ENCODE peak calls at places on chromosomes 11 and 22, in five cellular contexts. P is WERI-Rb-1; M is A549; Y is CD8-positive, alpha-beta T cell; H is GM12878. K is an unnamed sample.

GRCh38 chr11:61495801-61496601 is 12.5 kb upstream of the LRRC10B start:
- DNase-seq in P (peak), M (no peak), Y (no peak), H (no peak), K (no peak)

GRCh38 chr22:38174626-38175025 is 7.0 kb downstream of the PLA2G6 start:
- DNase-seq in P (no peak), M (no peak), Y (no peak), H (no peak), K (no peak)

GRCh38 chr22:50064453-50064852 is 6.4 kb upstream of the TTLL8 start:
- DNase-seq in P (no peak), M (no peak), Y (no peak), H (no peak), K (no peak)

GRCh38 chr11:62923634-62924411 is 2.7 kb upstream of the CHRM1 start:
- DNase-seq in P (no peak), M (no peak), Y (no peak), H (peak), K (no peak)

GRCh38 chr11:43282607-43283440 is 29.0 kb upstream of the API5 start:
- DNase-seq in P (peak), M (peak), Y (peak), H (no peak), K (no peak)

GRCh38 chr11:35253237-35253636 is 114.3 kb downstream of the CD44 start:
- DNase-seq in P (no peak), M (no peak), Y (no peak), H (no peak), K (no peak)

GRCh38 chr22:39083212-39084165 is 6.4 kb downstream of the APOBEC3G start:
- DNase-seq in P (no peak), M (no peak), Y (no peak), H (no peak), K (no peak)

GRCh38 chr22:21936151-21936778 is 16.4 kb downstream of the PPM1F start:
- DNase-seq in P (no peak), M (no peak), Y (no peak), H (no peak), K (no peak)

GRCh38 chr11:105144887-105145286 is 5.3 kb upstream of the CARD18 start:
- DNase-seq in P (no peak), M (no peak), Y (no peak), H (no peak), K (peak)

GRCh38 chr22:46071451-46072029 is 78.8 kb upstream of the PPARA start:
- DNase-seq in P (peak), M (no peak), Y (peak), H (no peak), K (peak)

GRCh38 chr11:19628018-19628417 is 84.6 kb upstream of the NAV2 start:
- DNase-seq in P (no peak), M (no peak), Y (no peak), H (no peak), K (no peak)

GRCh38 chr11:79314906-79315689 is 125.7 kb downstream of the TENM4 start:
- DNase-seq in P (no peak), M (no peak), Y (no peak), H (no peak), K (no peak)

GRCh38 chr11:130168105-130168504 is 8.5 kb downstream of the ST14 start:
- DNase-seq in P (no peak), M (no peak), Y (no peak), H (no peak), K (no peak)

GRCh38 chr11:114185436-114185835 is 110.8 kb upstream of the NNMT start:
- DNase-seq in P (no peak), M (no peak), Y (no peak), H (no peak), K (no peak)

GRCh38 chr11:106480581-106481185 is 403.2 kb downstream of the AASDHPPT start:
- DNase-seq in P (no peak), M (no peak), Y (no peak), H (no peak), K (no peak)

GRCh38 chr11:61273151-61274078 is 21.7 kb downstream of the VWCE start:
- DNase-seq in P (no peak), M (no peak), Y (no peak), H (no peak), K (no peak)

GRCh38 chr11:86874314-86875056 is 74.1 kb downstream of the PRSS23 start:
- DNase-seq in P (no peak), M (no peak), Y (no peak), H (no peak), K (no peak)

GRCh38 chr11:130023204-130023603 is 20.6 kb upstream of the PRDM10 start:
- DNase-seq in P (no peak), M (no peak), Y (no peak), H (peak), K (no peak)

GRCh38 chr22:20741634-20742581 is 32.0 kb upstream of the SERPIND1 start:
- DNase-seq in P (peak), M (peak), Y (no peak), H (no peak), K (no peak)

GRCh38 chr11:108895579-108896480 is 231.0 kb downstream of the DDX10 start:
- DNase-seq in P (no peak), M (no peak), Y (no peak), H (peak), K (no peak)

GRCh38 chr11:117815262-117815803 is 9.2 kb downstream of the FXYD2 start:
- DNase-seq in P (no peak), M (no peak), Y (peak), H (peak), K (no peak)

GRCh38 chr11:94325681-94326080 is 21.3 kb downstream of the IZUMO1R start:
- DNase-seq in P (peak), M (peak), Y (peak), H (peak), K (no peak)

GRCh38 chr11:46049325-46049860 is 71.9 kb downstream of the PHF21A start:
- DNase-seq in P (no peak), M (no peak), Y (no peak), H (no peak), K (no peak)

GRCh38 chr11:77660947-77661346 is 23.4 kb upstream of the CLNS1A start:
- DNase-seq in P (no peak), M (no peak), Y (no peak), H (no peak), K (no peak)
- H3K4me3 ChIP-seq in P (no peak), M (no peak), Y (no peak), H (no peak), K (no peak)

DNA sequence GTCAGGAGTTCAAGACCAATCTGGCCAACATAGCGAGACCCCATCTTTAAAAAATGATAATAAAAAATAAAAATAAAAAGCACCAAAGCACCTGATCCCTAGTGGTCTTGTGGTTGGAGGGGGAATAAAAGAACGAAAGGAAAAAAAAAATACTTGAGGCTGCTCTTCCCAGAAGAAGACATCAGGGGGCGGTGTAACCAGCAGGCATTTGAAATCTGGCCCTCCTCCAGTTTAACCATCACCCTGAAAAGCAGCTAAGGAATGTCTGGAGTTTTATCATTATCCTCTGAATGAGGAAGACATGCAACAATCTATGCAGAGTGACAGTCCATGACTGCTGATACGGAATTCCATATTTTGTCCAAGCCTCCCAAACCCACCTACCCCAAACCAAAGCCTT is 5.6 kb upstream of the KCTD17 start:
- DNase-seq in P (no peak), M (peak), Y (no peak), H (no peak), K (no peak)
- TF ChIP-seq CTCF in P (peak), M (peak), Y (peak), H (peak), K (peak)

DNA sequence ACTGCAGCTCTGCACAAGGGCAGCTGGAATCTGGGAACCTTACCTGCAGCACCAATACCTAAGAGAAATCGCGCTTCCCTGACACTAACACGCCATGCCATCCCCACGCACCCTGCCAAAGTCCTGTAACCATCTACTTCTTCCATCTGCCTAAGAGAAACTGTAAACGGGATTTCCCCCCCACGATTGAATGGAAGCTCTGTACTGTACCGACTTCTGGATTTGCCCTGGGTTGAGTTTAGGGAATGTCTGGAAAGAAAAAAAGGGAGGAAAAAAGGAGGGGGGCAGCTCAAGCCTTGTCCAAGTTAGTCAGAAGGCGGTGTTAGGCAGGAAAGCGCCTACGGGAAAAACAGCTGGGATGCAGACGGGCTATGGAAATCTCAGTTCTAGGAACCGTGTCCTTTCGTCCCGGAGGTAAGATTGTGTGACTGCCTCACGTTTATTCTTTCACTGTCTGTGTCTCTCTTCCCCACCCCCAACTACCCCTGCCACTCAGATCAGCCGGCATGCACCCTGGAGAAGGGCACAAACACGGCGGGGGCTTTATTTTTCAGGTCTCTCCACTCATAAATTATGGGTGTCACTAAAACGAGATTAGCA is 125.5 kb upstream of the C11orf58 start:
- DNase-seq in P (no peak), M (no peak), Y (no peak), H (no peak), K (no peak)
- H3K4me3 ChIP-seq in P (peak), M (peak), Y (peak), H (no peak), K (peak)

DNA sequence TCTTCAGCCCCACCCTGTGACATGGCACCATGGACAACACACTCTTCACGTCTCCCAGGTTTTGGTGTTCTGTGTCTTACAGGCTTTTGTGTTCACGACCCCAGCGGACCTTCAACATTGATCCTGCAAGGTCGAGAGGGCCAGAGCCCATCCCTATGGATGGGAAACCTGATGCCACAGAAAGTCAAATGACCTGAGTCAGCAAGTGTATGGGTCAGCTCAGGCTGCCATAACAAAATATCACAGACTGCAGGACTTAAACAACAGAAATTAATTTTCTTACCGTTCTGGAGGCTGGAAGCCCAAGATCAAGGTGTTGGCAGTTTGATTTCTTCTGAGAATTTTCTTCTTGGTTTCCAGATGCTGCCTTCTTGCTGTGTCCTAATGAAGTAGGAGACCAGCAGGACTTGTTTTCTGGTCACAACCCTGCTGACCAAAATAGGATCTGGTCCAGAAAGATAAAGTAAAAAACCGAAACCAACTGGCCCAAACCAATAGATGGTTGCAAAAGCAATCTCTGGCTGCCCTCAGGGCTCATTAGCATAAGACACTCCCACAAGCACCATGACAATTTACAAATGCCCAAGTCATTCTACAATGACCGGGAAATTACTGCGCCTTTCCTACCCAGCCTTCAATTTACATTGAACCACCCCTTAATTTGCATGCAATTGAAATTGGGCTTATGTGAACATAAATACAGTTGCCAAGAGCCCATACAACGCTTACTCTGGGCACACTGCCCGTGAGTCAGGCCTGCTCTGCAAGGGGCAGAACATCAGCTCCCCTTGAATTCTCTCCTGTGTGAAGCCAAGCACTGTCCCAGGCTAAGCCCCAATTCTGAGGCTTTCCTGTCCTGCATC is 113.9 kb downstream of the RPS6KA4 start:
- DNase-seq in P (no peak), M (no peak), Y (no peak), H (no peak), K (no peak)
- TF ChIP-seq CTCF in P (no peak), M (no peak), Y (no peak), H (no peak), K (no peak)

GRCh38 chr11:85682330-85683305 is 3.4 kb downstream of the CCDC89 start:
- DNase-seq in P (peak), M (peak), Y (peak), H (no peak), K (no peak)
- H3K4me3 ChIP-seq in P (peak), M (peak), Y (peak), H (peak), K (peak)

DNA sequence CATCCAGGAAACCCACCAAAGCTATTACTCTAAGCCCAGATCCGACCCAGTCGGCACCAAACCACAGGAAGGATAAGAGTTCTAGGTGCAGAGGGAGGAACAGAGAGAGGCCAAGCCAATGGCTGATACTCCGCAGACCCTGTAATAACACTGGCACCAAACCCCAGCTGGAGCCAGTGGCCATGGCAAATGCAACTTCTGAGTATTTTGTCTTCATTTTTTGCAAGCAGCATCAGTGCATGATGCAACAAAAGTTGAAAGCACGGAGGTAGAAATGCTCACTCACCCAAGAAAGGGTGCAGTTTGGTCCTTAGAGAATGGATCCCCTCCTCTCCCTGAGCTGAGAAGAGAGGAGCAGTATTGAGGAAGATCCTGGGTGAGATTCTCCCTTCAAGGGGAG is 2.8 kb downstream of the TMEM121B start:
- DNase-seq in P (no peak), M (no peak), Y (no peak), H (no peak), K (no peak)
- TF ChIP-seq CTCF in P (no peak), M (no peak), Y (no peak), H (no peak), K (no peak)

GRCh38 chr22:23791737-23792645 is 5.2 kb downstream of the SMARCB1 start:
- DNase-seq in P (no peak), M (no peak), Y (no peak), H (no peak), K (no peak)
- H3K4me3 ChIP-seq in P (no peak), M (no peak), Y (no peak), H (no peak), K (no peak)

K was measured in retinal pigment epithelial cell.